ENCODE peak calls at places on chromosomes 5 and 9, in eight cellular contexts. One of them, this sample, is unnamed.
A peak's percentile ranks its signal among the peaks of the same experiment; 100 is the strongest.

GRCh38 chr9:108885643-108886348 is 23.7 kb downstream of the ACTL7A start:
- DNase-seq in PC-9: peak; percentile 50
- DNase-seq in foreskin fibroblast: peak; percentile 81
- DNase-seq in neural crest cell: no peak
- DNase-seq in brain microvascular endothelial cell: peak; percentile 75
- DNase-seq in endothelial cell of umbilical vein: peak; percentile 67
- DNase-seq in fibroblast of the aortic adventitia: peak; percentile 78
- DNase-seq in fibroblast of lung: peak; percentile 74
- DNase-seq in this sample: peak; percentile 60

GRCh38 chr9:126148523-126148870 is 178.1 kb upstream of the MVB12B start:
- DNase-seq in PC-9: no peak
- DNase-seq in foreskin fibroblast: no peak
- DNase-seq in neural crest cell: no peak
- DNase-seq in brain microvascular endothelial cell: no peak
- DNase-seq in endothelial cell of umbilical vein: no peak
- DNase-seq in fibroblast of the aortic adventitia: no peak
- DNase-seq in fibroblast of lung: no peak
- DNase-seq in this sample: no peak

GRCh38 chr9:114919611-114920010 is 10.8 kb downstream of the TNFSF8 start:
- DNase-seq in PC-9: no peak
- DNase-seq in foreskin fibroblast: no peak
- DNase-seq in neural crest cell: no peak
- DNase-seq in brain microvascular endothelial cell: no peak
- DNase-seq in endothelial cell of umbilical vein: no peak
- DNase-seq in fibroblast of the aortic adventitia: no peak
- DNase-seq in fibroblast of lung: peak; percentile 39
- DNase-seq in this sample: no peak

GRCh38 chr5:137405393-137405792 is 93.7 kb downstream of the SPOCK1 start:
- DNase-seq in PC-9: no peak
- DNase-seq in foreskin fibroblast: no peak
- DNase-seq in neural crest cell: no peak
- DNase-seq in brain microvascular endothelial cell: no peak
- DNase-seq in endothelial cell of umbilical vein: no peak
- DNase-seq in fibroblast of the aortic adventitia: no peak
- DNase-seq in fibroblast of lung: no peak
- DNase-seq in this sample: no peak

GRCh38 chr9:124054671-124055212 is 43.2 kb downstream of the LHX2 start:
- DNase-seq in PC-9: peak; percentile 94
- DNase-seq in foreskin fibroblast: peak; percentile 45
- DNase-seq in neural crest cell: no peak
- DNase-seq in brain microvascular endothelial cell: peak; percentile 96
- DNase-seq in endothelial cell of umbilical vein: no peak
- DNase-seq in fibroblast of the aortic adventitia: peak; percentile 92
- DNase-seq in fibroblast of lung: peak; percentile 99
- DNase-seq in this sample: no peak

GRCh38 chr5:13508559-13508958 is 435.9 kb downstream of the DNAH5 start:
- DNase-seq in PC-9: no peak
- DNase-seq in foreskin fibroblast: no peak
- DNase-seq in neural crest cell: no peak
- DNase-seq in brain microvascular endothelial cell: no peak
- DNase-seq in endothelial cell of umbilical vein: no peak
- DNase-seq in fibroblast of the aortic adventitia: no peak
- DNase-seq in fibroblast of lung: no peak
- DNase-seq in this sample: no peak

GRCh38 chr5:151284392-151284967 is 19.1 kb downstream of the SLC36A3 start:
- DNase-seq in PC-9: no peak
- DNase-seq in foreskin fibroblast: no peak
- DNase-seq in neural crest cell: no peak
- DNase-seq in brain microvascular endothelial cell: no peak
- DNase-seq in endothelial cell of umbilical vein: no peak
- DNase-seq in fibroblast of the aortic adventitia: no peak
- DNase-seq in fibroblast of lung: no peak
- DNase-seq in this sample: no peak

GRCh38 chr9:6944093-6944551 is 186.3 kb downstream of the KDM4C start:
- DNase-seq in PC-9: peak; percentile 38
- DNase-seq in foreskin fibroblast: peak; percentile 53
- DNase-seq in neural crest cell: no peak
- DNase-seq in brain microvascular endothelial cell: peak; percentile 51
- DNase-seq in endothelial cell of umbilical vein: peak; percentile 80
- DNase-seq in fibroblast of the aortic adventitia: peak; percentile 84
- DNase-seq in fibroblast of lung: peak; percentile 88
- DNase-seq in this sample: no peak

GRCh38 chr5:141779642-141780041 is 97.6 kb upstream of the ARAP3 start:
- DNase-seq in PC-9: no peak
- DNase-seq in foreskin fibroblast: no peak
- DNase-seq in neural crest cell: no peak
- DNase-seq in brain microvascular endothelial cell: no peak
- DNase-seq in endothelial cell of umbilical vein: no peak
- DNase-seq in fibroblast of the aortic adventitia: peak; percentile 39
- DNase-seq in fibroblast of lung: peak; percentile 82
- DNase-seq in this sample: no peak

GRCh38 chr5:127320032-127320945 is 29.7 kb downstream of the MEGF10 start:
- DNase-seq in PC-9: no peak
- DNase-seq in foreskin fibroblast: peak; percentile 32
- DNase-seq in neural crest cell: no peak
- DNase-seq in brain microvascular endothelial cell: peak; percentile 44
- DNase-seq in endothelial cell of umbilical vein: no peak
- DNase-seq in fibroblast of the aortic adventitia: no peak
- DNase-seq in fibroblast of lung: peak; percentile 80
- DNase-seq in this sample: no peak

GRCh38 chr9:124894741-124895170 is 32.8 kb downstream of the ARPC5L start:
- DNase-seq in PC-9: no peak
- DNase-seq in foreskin fibroblast: peak; percentile 34
- DNase-seq in neural crest cell: no peak
- DNase-seq in brain microvascular endothelial cell: peak; percentile 48
- DNase-seq in endothelial cell of umbilical vein: peak; percentile 57
- DNase-seq in fibroblast of the aortic adventitia: peak; percentile 58
- DNase-seq in fibroblast of lung: peak; percentile 38
- DNase-seq in this sample: peak; percentile 54

GRCh38 chr9:109012009-109012875 is 1.1 kb downstream of the CTNNAL1 start:
- DNase-seq in PC-9: peak; percentile 96
- DNase-seq in foreskin fibroblast: peak; percentile 95
- DNase-seq in neural crest cell: peak; percentile 34
- DNase-seq in brain microvascular endothelial cell: peak; percentile 88
- DNase-seq in endothelial cell of umbilical vein: peak; percentile 91
- DNase-seq in fibroblast of the aortic adventitia: peak; percentile 95
- DNase-seq in fibroblast of lung: peak; percentile 96
- DNase-seq in this sample: peak; percentile 54

GRCh38 chr5:110536120-110537115 is 190.1 kb downstream of the TMEM232 start:
- DNase-seq in PC-9: no peak
- DNase-seq in foreskin fibroblast: no peak
- DNase-seq in neural crest cell: no peak
- DNase-seq in brain microvascular endothelial cell: no peak
- DNase-seq in endothelial cell of umbilical vein: no peak
- DNase-seq in fibroblast of the aortic adventitia: peak; percentile 9
- DNase-seq in fibroblast of lung: peak; percentile 29
- DNase-seq in this sample: no peak

GRCh38 chr5:59813761-59814562 is 79.6 kb downstream of the PDE4D start:
- DNase-seq in PC-9: peak; percentile 61
- DNase-seq in foreskin fibroblast: peak; percentile 51
- DNase-seq in neural crest cell: peak; percentile 55
- DNase-seq in brain microvascular endothelial cell: peak; percentile 84
- DNase-seq in endothelial cell of umbilical vein: peak; percentile 86
- DNase-seq in fibroblast of the aortic adventitia: peak; percentile 75
- DNase-seq in fibroblast of lung: peak; percentile 69
- DNase-seq in this sample: peak; percentile 57

GRCh38 chr5:172840778-172841154 is 6.7 kb downstream of the ERGIC1 start:
- DNase-seq in PC-9: no peak
- DNase-seq in foreskin fibroblast: no peak
- DNase-seq in neural crest cell: no peak
- DNase-seq in brain microvascular endothelial cell: no peak
- DNase-seq in endothelial cell of umbilical vein: no peak
- DNase-seq in fibroblast of the aortic adventitia: no peak
- DNase-seq in fibroblast of lung: no peak
- DNase-seq in this sample: no peak

GRCh38 chr5:945691-946541 is 53.2 kb downstream of the TRIP13 start:
- DNase-seq in PC-9: no peak
- DNase-seq in foreskin fibroblast: no peak
- DNase-seq in neural crest cell: no peak
- DNase-seq in brain microvascular endothelial cell: no peak
- DNase-seq in endothelial cell of umbilical vein: no peak
- DNase-seq in fibroblast of the aortic adventitia: no peak
- DNase-seq in fibroblast of lung: no peak
- DNase-seq in this sample: no peak

GRCh38 chr9:93100265-93100636 is 4.2 kb downstream of the CARD19 start:
- DNase-seq in PC-9: no peak
- DNase-seq in foreskin fibroblast: no peak
- DNase-seq in neural crest cell: no peak
- DNase-seq in brain microvascular endothelial cell: no peak
- DNase-seq in endothelial cell of umbilical vein: no peak
- DNase-seq in fibroblast of the aortic adventitia: no peak
- DNase-seq in fibroblast of lung: no peak
- DNase-seq in this sample: no peak

DNA sequence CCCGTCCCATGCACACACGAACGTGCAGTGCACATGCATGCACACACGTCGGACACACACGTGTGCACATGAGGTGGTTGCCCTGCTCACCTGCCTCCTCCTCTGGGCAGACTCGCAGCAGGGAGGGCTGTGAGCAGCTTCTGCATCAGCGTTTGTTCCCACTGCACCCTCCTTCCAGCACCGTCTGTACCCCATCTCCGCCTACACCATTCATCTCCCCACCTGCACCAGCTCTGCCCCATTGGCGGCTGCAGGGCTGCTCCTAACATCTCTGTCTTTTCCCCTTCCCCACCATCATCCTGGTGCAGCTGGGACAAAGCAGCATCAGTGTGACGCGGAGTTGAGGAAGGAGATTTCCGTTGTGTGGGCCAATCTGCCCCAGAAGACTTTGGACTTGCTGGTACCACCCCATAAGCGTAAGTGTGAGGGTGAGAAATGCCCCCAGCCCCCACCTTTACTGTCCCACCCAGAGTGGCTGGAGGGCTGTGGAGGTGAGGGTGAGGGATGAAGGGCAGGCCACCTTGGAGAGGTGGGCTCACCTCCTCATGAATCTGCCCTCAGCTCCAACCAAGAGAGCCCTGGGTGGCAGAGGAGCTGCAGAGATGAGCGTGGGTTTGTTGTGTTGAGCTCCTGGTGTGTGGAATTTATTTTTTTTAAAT is 234.6 kb downstream of the CACNA1B start:
- DNase-seq in PC-9: no peak
- DNase-seq in foreskin fibroblast: no peak
- DNase-seq in neural crest cell: no peak
- DNase-seq in brain microvascular endothelial cell: no peak
- DNase-seq in endothelial cell of umbilical vein: no peak
- DNase-seq in fibroblast of the aortic adventitia: no peak
- DNase-seq in fibroblast of lung: no peak
- DNase-seq in this sample: no peak
- TF ChIP-seq CTCF in PC-9: no peak
- TF ChIP-seq CTCF in foreskin fibroblast: no peak
- TF ChIP-seq CTCF in neural crest cell: no peak
- TF ChIP-seq CTCF in brain microvascular endothelial cell: no peak
- TF ChIP-seq CTCF in endothelial cell of umbilical vein: no peak
- TF ChIP-seq CTCF in fibroblast of the aortic adventitia: no peak
- TF ChIP-seq CTCF in fibroblast of lung: no peak
- TF ChIP-seq CTCF in this sample: no peak

GRCh38 chr5:78984611-78985406 is at the start of gene ARSB:
- DNase-seq in PC-9: peak; percentile 64
- DNase-seq in foreskin fibroblast: peak; percentile 73
- DNase-seq in neural crest cell: peak; percentile 81
- DNase-seq in brain microvascular endothelial cell: peak; percentile 78
- DNase-seq in endothelial cell of umbilical vein: peak; percentile 87
- DNase-seq in fibroblast of the aortic adventitia: peak; percentile 73
- DNase-seq in fibroblast of lung: peak; percentile 82
- DNase-seq in this sample: peak; percentile 92
- TF ChIP-seq CTCF in PC-9: no peak
- TF ChIP-seq CTCF in foreskin fibroblast: peak; percentile 24
- TF ChIP-seq CTCF in neural crest cell: peak; percentile 51
- TF ChIP-seq CTCF in brain microvascular endothelial cell: peak; percentile 60
- TF ChIP-seq CTCF in endothelial cell of umbilical vein: peak; percentile 45
- TF ChIP-seq CTCF in fibroblast of the aortic adventitia: peak; percentile 62
- TF ChIP-seq CTCF in fibroblast of lung: peak; percentile 44
- TF ChIP-seq CTCF in this sample: peak; percentile 30

GRCh38 chr5:10498350-10498749 is 56.7 kb downstream of the ROPN1L start:
- DNase-seq in PC-9: no peak
- DNase-seq in foreskin fibroblast: no peak
- DNase-seq in neural crest cell: no peak
- DNase-seq in brain microvascular endothelial cell: no peak
- DNase-seq in endothelial cell of umbilical vein: no peak
- DNase-seq in fibroblast of the aortic adventitia: no peak
- DNase-seq in fibroblast of lung: no peak
- DNase-seq in this sample: no peak
- TF ChIP-seq CTCF in PC-9: no peak
- TF ChIP-seq CTCF in foreskin fibroblast: no peak
- TF ChIP-seq CTCF in neural crest cell: no peak
- TF ChIP-seq CTCF in brain microvascular endothelial cell: peak; percentile 37
- TF ChIP-seq CTCF in endothelial cell of umbilical vein: no peak
- TF ChIP-seq CTCF in fibroblast of the aortic adventitia: no peak
- TF ChIP-seq CTCF in fibroblast of lung: peak; percentile 2
- TF ChIP-seq CTCF in this sample: no peak

GRCh38 chr5:10607666-10608442 is 44.0 kb downstream of the ANKRD33B start:
- DNase-seq in PC-9: no peak
- DNase-seq in foreskin fibroblast: peak; percentile 75
- DNase-seq in neural crest cell: no peak
- DNase-seq in brain microvascular endothelial cell: peak; percentile 60
- DNase-seq in endothelial cell of umbilical vein: peak; percentile 33
- DNase-seq in fibroblast of the aortic adventitia: peak; percentile 73
- DNase-seq in fibroblast of lung: peak; percentile 52
- DNase-seq in this sample: no peak
- TF ChIP-seq CTCF in PC-9: no peak
- TF ChIP-seq CTCF in foreskin fibroblast: peak; percentile 3
- TF ChIP-seq CTCF in neural crest cell: no peak
- TF ChIP-seq CTCF in brain microvascular endothelial cell: peak; percentile 44
- TF ChIP-seq CTCF in endothelial cell of umbilical vein: no peak
- TF ChIP-seq CTCF in fibroblast of the aortic adventitia: peak; percentile 29
- TF ChIP-seq CTCF in fibroblast of lung: peak; percentile 50
- TF ChIP-seq CTCF in this sample: peak; percentile 17

GRCh38 chr9:12699529-12699928 is 6.3 kb downstream of the TYRP1 start:
- DNase-seq in PC-9: no peak
- DNase-seq in foreskin fibroblast: no peak
- DNase-seq in neural crest cell: no peak
- DNase-seq in brain microvascular endothelial cell: no peak
- DNase-seq in endothelial cell of umbilical vein: peak; percentile 36
- DNase-seq in fibroblast of the aortic adventitia: peak; percentile 57
- DNase-seq in fibroblast of lung: peak; percentile 39
- DNase-seq in this sample: no peak
- TF ChIP-seq CTCF in PC-9: no peak
- TF ChIP-seq CTCF in foreskin fibroblast: peak; percentile 46
- TF ChIP-seq CTCF in neural crest cell: peak; percentile 53
- TF ChIP-seq CTCF in brain microvascular endothelial cell: peak; percentile 63
- TF ChIP-seq CTCF in endothelial cell of umbilical vein: peak; percentile 36
- TF ChIP-seq CTCF in fibroblast of the aortic adventitia: peak; percentile 58
- TF ChIP-seq CTCF in fibroblast of lung: peak; percentile 52
- TF ChIP-seq CTCF in this sample: peak; percentile 54

DNA sequence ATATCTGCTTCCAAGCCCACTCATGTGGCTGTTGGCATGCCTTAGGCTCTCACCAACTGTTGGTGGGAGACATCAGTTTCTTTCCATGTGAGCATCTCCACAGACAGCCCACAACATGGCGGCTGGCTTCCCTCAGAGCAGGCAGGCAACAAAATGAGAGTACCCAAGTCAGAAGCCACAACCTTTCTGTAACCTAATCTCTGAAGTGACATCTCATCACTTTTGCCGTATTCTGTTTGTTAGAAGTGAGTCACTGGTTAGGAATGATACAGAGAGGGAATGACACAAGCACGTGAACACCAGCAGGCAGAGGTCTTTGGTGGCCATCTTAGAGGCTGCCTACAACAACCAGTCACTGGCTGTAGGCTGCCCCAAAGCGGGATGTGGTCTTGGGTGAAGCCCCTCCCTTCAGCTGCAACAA is 88.6 kb upstream of the RASGRF2 start:
- DNase-seq in PC-9: peak; percentile 55
- DNase-seq in foreskin fibroblast: peak; percentile 51
- DNase-seq in neural crest cell: no peak
- DNase-seq in brain microvascular endothelial cell: peak; percentile 59
- DNase-seq in endothelial cell of umbilical vein: no peak
- DNase-seq in fibroblast of the aortic adventitia: peak; percentile 20
- DNase-seq in fibroblast of lung: peak; percentile 58
- DNase-seq in this sample: no peak
- TF ChIP-seq CTCF in PC-9: no peak
- TF ChIP-seq CTCF in foreskin fibroblast: no peak
- TF ChIP-seq CTCF in neural crest cell: no peak
- TF ChIP-seq CTCF in brain microvascular endothelial cell: no peak
- TF ChIP-seq CTCF in endothelial cell of umbilical vein: no peak
- TF ChIP-seq CTCF in fibroblast of the aortic adventitia: no peak
- TF ChIP-seq CTCF in fibroblast of lung: no peak
- TF ChIP-seq CTCF in this sample: no peak

This sample was measured in BE2C.